ENCODE peak calls at places on chromosomes 11 and 22, in five cellular contexts. Y is heart right ventricle, S is stomach, K is fibroblast of lung, H is spleen. B is an unnamed sample.
A peak's percentile ranks its signal among the peaks of the same experiment; 100 is the strongest.

GRCh38 chr11:6320411-6321207 is at the start of gene CAVIN3:
- DNase-seq in Y (peak; percentile 90), S (peak; percentile 70), K (peak; percentile 93), H (peak; percentile 80), B (peak; percentile 95)

GRCh38 chr22:48782326-48782725 is 1045.3 kb downstream of the BRD1 start:
- DNase-seq in Y (no peak), H (no peak), S (no peak), K (no peak), B (no peak)

GRCh38 chr11:16613401-16614381 is 124.8 kb upstream of the C11orf58 start:
- DNase-seq in Y (peak; percentile 92), S (peak; percentile 87), H (peak; percentile 90), K (peak; percentile 87), B (peak; percentile 93)

GRCh38 chr11:11973866-11974265 is 34.6 kb downstream of the DKK3 start:
- DNase-seq in K (no peak), S (peak; percentile 8), Y (no peak), H (no peak), B (no peak)

GRCh38 chr22:31126128-31126868 is 3.5 kb downstream of the INPP5J start:
- DNase-seq in K (no peak), H (peak; percentile 54), S (no peak), Y (no peak), B (no peak)

GRCh38 chr11:44785856-44786606 is 59.3 kb downstream of the TSPAN18 start:
- DNase-seq in K (no peak), S (no peak), H (peak; percentile 51), Y (no peak), B (peak; percentile 46)

GRCh38 chr22:39431821-39432251 is 25.0 kb upstream of the MGAT3 start:
- DNase-seq in K (peak; percentile 24), Y (peak; percentile 76), H (peak; percentile 71), S (no peak), B (peak; percentile 82)

GRCh38 chr11:125070699-125071254 is 7.7 kb downstream of the SLC37A2 start:
- DNase-seq in H (peak; percentile 90), Y (peak; percentile 52), K (peak; percentile 84), S (peak; percentile 61), B (peak; percentile 76)

GRCh38 chr11:24198458-24198857 is 298.4 kb upstream of the LUZP2 start:
- DNase-seq in S (no peak), Y (no peak), K (no peak), H (no peak), B (no peak)

GRCh38 chr11:36196476-36197099 is 92.6 kb downstream of the COMMD9 start:
- DNase-seq in S (no peak), Y (peak; percentile 7), H (no peak), K (peak; percentile 33), B (no peak)

GRCh38 chr11:44711113-44711512 is 15.6 kb upstream of the TSPAN18 start:
- DNase-seq in S (no peak), K (no peak), Y (no peak), H (no peak), B (no peak)

GRCh38 chr11:29263971-29264682 is 752.7 kb downstream of the KCNA4 start:
- DNase-seq in Y (no peak), H (no peak), S (no peak), K (no peak), B (no peak)

GRCh38 chr11:121508449-121508848 is 55.7 kb upstream of the SORL1-AS1 start:
- DNase-seq in K (no peak), H (no peak), Y (no peak), S (no peak), B (no peak)

GRCh38 chr11:35112056-35112845 is 26.7 kb upstream of the CD44 start:
- DNase-seq in Y (no peak), K (no peak), H (no peak), S (no peak), B (no peak)
- H3K27ac ChIP-seq in Y (no peak overlapping the region), K (no peak overlapping the region), H (no peak overlapping the region), S (no peak overlapping the region), B (no peak overlapping the region)

GRCh38 chr11:117942255-117942654 is 13.1 kb upstream of the TMPRSS13 start:
- DNase-seq in Y (no peak), H (no peak), S (no peak), K (no peak), B (no peak)

GRCh38 chr11:117944554-117944953 is 15.4 kb upstream of the TMPRSS13 start:
- DNase-seq in K (no peak), Y (no peak), H (no peak), S (peak; percentile 18), B (no peak)

GRCh38 chr11:117946196-117946841 is 17.1 kb upstream of the TMPRSS13 start:
- DNase-seq in S (no peak), K (no peak), Y (no peak), H (no peak), B (no peak)

GRCh38 chr11:117946842-117947526 is 17.8 kb upstream of the TMPRSS13 start:
- DNase-seq in Y (peak; percentile 92), H (peak; percentile 95), S (peak; percentile 90), K (peak; percentile 93), B (peak; percentile 80)

GRCh38 chr11:117945047-117945820 is 16.0 kb upstream of the TMPRSS13 start:
- DNase-seq in H (no peak), K (no peak), Y (no peak), S (peak; percentile 10), B (no peak)
- TF ChIP-seq CTCF in H (no peak), K (no peak), Y (peak; percentile 11), S (no peak), B (no peak)

DNA sequence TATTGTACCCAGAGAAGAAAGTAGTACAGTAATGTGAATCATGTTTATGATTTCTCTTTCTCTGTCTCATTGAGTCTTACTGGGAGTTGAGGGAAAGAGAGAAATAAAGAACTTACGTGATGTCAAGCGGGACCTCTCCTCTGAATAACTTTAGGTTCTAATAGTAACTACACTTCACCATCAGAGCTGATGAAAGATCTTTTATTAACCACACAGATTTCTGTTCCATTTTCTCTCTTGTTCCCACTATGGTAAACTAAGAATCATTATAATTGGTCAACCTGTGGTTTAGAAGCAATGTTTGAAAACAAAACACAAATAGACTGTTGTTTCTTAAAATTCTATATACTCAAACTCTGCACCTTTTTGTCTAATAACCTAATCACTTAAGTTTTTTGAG is 142.3 kb downstream of the ELP4 start:
- DNase-seq in Y (no peak), K (no peak), S (no peak), H (no peak), B (no peak)
- H3K27ac ChIP-seq in Y (no peak overlapping the region), K (no peak overlapping the region), S (no peak overlapping the region), H (no peak overlapping the region), B (no peak overlapping the region)

GRCh38 chr11:62393735-62394134 is 25.1 kb upstream of the SCGB1A1 start:
- DNase-seq in S (no peak), Y (no peak), K (no peak), H (no peak), B (no peak)
- TF ChIP-seq CTCF in S (no peak), Y (no peak), K (no peak), H (no peak), B (no peak)

DNA sequence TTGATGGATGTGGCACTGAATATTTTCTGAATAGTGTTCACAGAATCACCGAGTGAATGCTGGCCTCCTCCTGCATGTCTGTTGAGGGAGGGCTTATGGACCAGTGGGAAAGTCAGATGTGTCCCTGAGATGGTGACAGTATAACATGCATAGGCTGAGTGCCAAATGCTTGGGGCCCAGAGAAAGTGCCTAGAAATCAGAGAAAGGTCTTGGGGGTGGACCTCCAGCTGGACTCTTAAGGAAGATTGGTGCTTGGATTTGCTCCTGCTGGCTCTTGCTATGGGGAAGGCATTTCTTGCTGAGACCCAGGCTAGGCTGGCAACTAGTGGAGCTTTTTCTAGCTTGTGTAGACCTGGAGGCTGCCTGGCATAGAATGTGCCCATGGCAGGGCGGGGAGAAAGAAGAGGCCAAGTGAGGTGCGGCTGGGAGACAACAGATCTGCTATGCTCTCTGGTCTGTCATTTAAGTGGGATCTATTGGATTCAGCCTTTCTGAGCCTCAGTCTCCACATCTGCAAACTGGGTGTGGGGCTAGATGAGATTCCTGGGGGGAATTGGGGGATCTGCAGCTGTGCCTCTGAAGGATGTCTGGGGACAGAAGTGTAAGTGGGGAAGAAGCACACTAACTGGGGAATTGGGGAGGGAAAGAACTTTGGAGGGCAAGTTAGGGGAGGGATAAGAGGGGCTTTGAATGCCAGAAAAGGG is 27.4 kb downstream of the ZNRF3 start:
- DNase-seq in K (no peak), H (no peak), S (no peak), Y (no peak), B (no peak)
- H3K27ac ChIP-seq in K (no peak overlapping the region), H (no peak overlapping the region), S (peak overlapping the region; percentile 59), Y (peak overlapping the region; percentile 45), B (peak overlapping the region; percentile 80)

GRCh38 chr11:135033545-135033944 is 621.5 kb upstream of the B3GAT1 start:
- DNase-seq in S (no peak), H (no peak), Y (peak; percentile 10), K (peak; percentile 2), B (no peak)
- TF ChIP-seq CTCF in S (no peak), H (no peak), Y (peak; percentile 27), K (no peak), B (peak; percentile 37)

DNA sequence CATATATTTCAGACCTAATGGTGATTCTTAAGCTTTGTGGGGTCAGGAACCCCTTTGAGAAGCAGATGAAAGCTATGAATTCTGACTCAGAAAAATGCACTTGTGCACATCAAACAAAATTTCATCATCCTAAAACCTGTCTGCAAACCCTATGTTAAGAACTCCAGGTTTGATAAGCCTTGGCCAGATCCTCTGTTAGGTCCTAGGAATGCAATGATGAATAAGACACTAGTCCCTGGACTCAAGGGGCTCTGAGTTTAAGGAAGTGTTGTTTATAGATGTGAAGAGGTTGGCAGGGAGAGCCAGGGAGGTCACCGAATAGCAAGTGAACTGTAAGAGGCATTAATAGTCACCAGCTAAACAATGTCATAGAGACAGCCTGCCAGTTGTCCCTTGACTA is 103.2 kb downstream of the SPON1 start:
- DNase-seq in H (no peak), K (no peak), Y (no peak), S (no peak), B (no peak)
- H3K27ac ChIP-seq in H (no peak overlapping the region), K (no peak overlapping the region), Y (no peak overlapping the region), S (no peak overlapping the region), B (no peak overlapping the region)

GRCh38 chr11:363948-364761 is 5.1 kb upstream of the B4GALNT4 start:
- DNase-seq in Y (no peak), S (peak; percentile 78), H (peak; percentile 91), K (no peak), B (peak; percentile 7)
- TF ChIP-seq CTCF in Y (peak; percentile 39), S (peak; percentile 60), H (peak; percentile 73), K (no peak), B (no peak)

DNA sequence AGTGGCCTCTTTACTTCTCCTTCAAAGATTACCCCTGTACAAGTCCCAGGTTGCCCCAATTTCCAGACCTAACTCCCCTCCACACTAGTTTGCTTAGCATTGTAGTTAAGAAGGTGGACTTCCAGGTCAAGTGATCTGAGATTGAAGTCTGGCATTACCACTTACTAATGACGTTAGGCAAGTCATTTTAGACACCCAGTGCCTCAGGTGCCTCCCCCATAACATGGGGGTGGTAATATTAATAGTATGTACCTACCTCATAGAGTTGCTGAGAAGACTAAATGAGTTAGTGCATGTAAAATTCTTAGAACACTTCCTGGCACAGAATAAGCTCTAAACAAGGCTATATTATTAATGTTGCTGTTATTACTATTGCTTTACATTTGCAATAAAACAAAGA is 93.4 kb downstream of the SPON1 start:
- DNase-seq in H (no peak), S (no peak), Y (no peak), K (no peak), B (no peak)
- H3K27ac ChIP-seq in H (no peak overlapping the region), S (no peak overlapping the region), Y (no peak overlapping the region), K (no peak overlapping the region), B (no peak overlapping the region)